ENCODE peak calls at places on chromosomes 3 and 15, in six cellular contexts. One of them, this sample, is unnamed.
A peak's percentile ranks its signal among the peaks of the same experiment; 100 is the strongest.

GRCh38 chr3:177590826-177591225 is 393.5 kb upstream of the TBL1XR1 start:
- DNase-seq in ovary: no peak
- DNase-seq in neuronal stem cell: no peak
- DNase-seq in stomach: no peak
- DNase-seq in MM.1S: no peak
- DNase-seq in A549: no peak
- DNase-seq in this sample: no peak

GRCh38 chr15:61880079-61880478 is 180.2 kb downstream of the VPS13C start:
- DNase-seq in ovary: no peak
- DNase-seq in neuronal stem cell: no peak
- DNase-seq in stomach: no peak
- DNase-seq in MM.1S: no peak
- DNase-seq in A549: no peak
- DNase-seq in this sample: no peak

GRCh38 chr15:76938752-76939151 is 7.2 kb downstream of the RCN2 start:
- DNase-seq in ovary: no peak
- DNase-seq in neuronal stem cell: no peak
- DNase-seq in stomach: no peak
- DNase-seq in MM.1S: no peak
- DNase-seq in A549: no peak
- DNase-seq in this sample: no peak

GRCh38 chr3:143478124-143478693 is 358.6 kb downstream of the CHST2 start:
- DNase-seq in ovary: no peak
- DNase-seq in neuronal stem cell: no peak
- DNase-seq in stomach: no peak
- DNase-seq in MM.1S: no peak
- DNase-seq in A549: no peak
- DNase-seq in this sample: no peak

GRCh38 chr3:101963902-101964362 is 114.6 kb downstream of the NFKBIZ start:
- DNase-seq in ovary: no peak
- DNase-seq in neuronal stem cell: no peak
- DNase-seq in stomach: no peak
- DNase-seq in MM.1S: no peak
- DNase-seq in A549: no peak
- DNase-seq in this sample: no peak

GRCh38 chr3:72017935-72018334 is 233.0 kb upstream of the PROK2 start:
- DNase-seq in ovary: no peak
- DNase-seq in neuronal stem cell: no peak
- DNase-seq in stomach: no peak
- DNase-seq in MM.1S: no peak
- DNase-seq in A549: no peak
- DNase-seq in this sample: no peak

GRCh38 chr3:171967137-171967783 is 72.1 kb upstream of the FNDC3B start:
- DNase-seq in ovary: no peak
- DNase-seq in neuronal stem cell: no peak
- DNase-seq in stomach: no peak
- DNase-seq in MM.1S: no peak
- DNase-seq in A549: peak; percentile 74
- DNase-seq in this sample: no peak

GRCh38 chr15:59157840-59158700 is 48.6 kb upstream of the LDHAL6B start:
- DNase-seq in ovary: no peak
- DNase-seq in neuronal stem cell: no peak
- DNase-seq in stomach: no peak
- DNase-seq in MM.1S: no peak
- DNase-seq in A549: no peak
- DNase-seq in this sample: no peak

GRCh38 chr3:47054414-47054813 is 74.9 kb downstream of the NBEAL2 start:
- DNase-seq in ovary: no peak
- DNase-seq in neuronal stem cell: no peak
- DNase-seq in stomach: no peak
- DNase-seq in MM.1S: peak; percentile 52
- DNase-seq in A549: no peak
- DNase-seq in this sample: no peak

GRCh38 chr3:104176706-104177105 is 1190.0 kb upstream of the ALCAM start:
- DNase-seq in ovary: no peak
- DNase-seq in neuronal stem cell: no peak
- DNase-seq in stomach: no peak
- DNase-seq in MM.1S: no peak
- DNase-seq in A549: no peak
- DNase-seq in this sample: no peak

GRCh38 chr3:17945018-17945798 is 202.8 kb upstream of the TBC1D5 start:
- DNase-seq in ovary: no peak
- DNase-seq in neuronal stem cell: no peak
- DNase-seq in stomach: no peak
- DNase-seq in MM.1S: no peak
- DNase-seq in A549: no peak
- DNase-seq in this sample: no peak

GRCh38 chr3:13493867-13494441 is 13.8 kb downstream of the HDAC11 start:
- DNase-seq in ovary: peak; percentile 11
- DNase-seq in neuronal stem cell: no peak
- DNase-seq in stomach: no peak
- DNase-seq in MM.1S: no peak
- DNase-seq in A549: no peak
- DNase-seq in this sample: no peak

GRCh38 chr3:69822501-69822900 is 83.2 kb downstream of the MITF start:
- DNase-seq in ovary: no peak
- DNase-seq in neuronal stem cell: no peak
- DNase-seq in stomach: no peak
- DNase-seq in MM.1S: no peak
- DNase-seq in A549: no peak
- DNase-seq in this sample: no peak

GRCh38 chr15:51726302-51727073 is 11.0 kb downstream of the LYSMD2 start:
- DNase-seq in ovary: peak; percentile 57
- DNase-seq in neuronal stem cell: peak; percentile 46
- DNase-seq in stomach: no peak
- DNase-seq in MM.1S: no peak
- DNase-seq in A549: peak; percentile 88
- DNase-seq in this sample: peak; percentile 84

GRCh38 chr15:79169531-79170123 is 79.0 kb upstream of the RASGRF1 start:
- DNase-seq in ovary: no peak
- DNase-seq in neuronal stem cell: no peak
- DNase-seq in stomach: no peak
- DNase-seq in MM.1S: no peak
- DNase-seq in A549: no peak
- DNase-seq in this sample: peak; percentile 57

GRCh38 chr3:72606005-72606800 is 242.0 kb downstream of the SHQ1 start:
- DNase-seq in ovary: no peak
- DNase-seq in neuronal stem cell: no peak
- DNase-seq in stomach: no peak
- DNase-seq in MM.1S: no peak
- DNase-seq in A549: no peak
- DNase-seq in this sample: no peak

GRCh38 chr3:188764609-188765008 is 407.2 kb upstream of the TPRG1 start:
- DNase-seq in ovary: no peak
- DNase-seq in neuronal stem cell: no peak
- DNase-seq in stomach: no peak
- DNase-seq in MM.1S: no peak
- DNase-seq in A549: no peak
- DNase-seq in this sample: no peak

GRCh38 chr15:65081758-65082157 is 5.2 kb downstream of the KBTBD13 start:
- DNase-seq in ovary: no peak
- DNase-seq in neuronal stem cell: no peak
- DNase-seq in stomach: no peak
- DNase-seq in MM.1S: no peak
- DNase-seq in A549: no peak
- DNase-seq in this sample: no peak

GRCh38 chr3:123781138-123781537 is 103.0 kb downstream of the MYLK start:
- DNase-seq in ovary: no peak
- DNase-seq in neuronal stem cell: no peak
- DNase-seq in stomach: no peak
- DNase-seq in MM.1S: no peak
- DNase-seq in A549: no peak
- DNase-seq in this sample: no peak

GRCh38 chr3:187738400-187739124 is 6.7 kb downstream of the BCL6 start:
- DNase-seq in ovary: peak; percentile 93
- DNase-seq in neuronal stem cell: peak; percentile 88
- DNase-seq in stomach: peak; percentile 87
- DNase-seq in MM.1S: peak; percentile 89
- DNase-seq in A549: peak; percentile 87
- DNase-seq in this sample: peak; percentile 95

GRCh38 chr15:36626984-36627383 is 47.6 kb downstream of the CDIN1 start:
- DNase-seq in ovary: no peak
- DNase-seq in neuronal stem cell: no peak
- DNase-seq in stomach: no peak
- DNase-seq in MM.1S: no peak
- DNase-seq in A549: no peak
- DNase-seq in this sample: no peak

GRCh38 chr3:55369491-55369890 is 117.6 kb downstream of the WNT5A start:
- DNase-seq in ovary: no peak
- DNase-seq in neuronal stem cell: no peak
- DNase-seq in stomach: no peak
- DNase-seq in MM.1S: no peak
- DNase-seq in A549: no peak
- DNase-seq in this sample: no peak

GRCh38 chr3:15903164-15903563 is 105.4 kb upstream of the ANKRD28 start:
- DNase-seq in ovary: peak; percentile 47
- DNase-seq in neuronal stem cell: no peak
- DNase-seq in stomach: peak; percentile 51
- DNase-seq in MM.1S: no peak
- DNase-seq in A549: no peak
- DNase-seq in this sample: peak; percentile 61

GRCh38 chr15:58839485-58839884 is 68.4 kb downstream of the MINDY2 start:
- DNase-seq in ovary: no peak
- DNase-seq in neuronal stem cell: no peak
- DNase-seq in stomach: no peak
- DNase-seq in MM.1S: peak; percentile 16
- DNase-seq in A549: peak; percentile 31
- DNase-seq in this sample: no peak

GRCh38 chr3:139491027-139491700 is 14.8 kb upstream of the RBP2 start:
- DNase-seq in ovary: no peak
- DNase-seq in neuronal stem cell: no peak
- DNase-seq in stomach: no peak
- DNase-seq in MM.1S: no peak
- DNase-seq in A549: no peak
- DNase-seq in this sample: no peak

GRCh38 chr15:98671060-98672008 is 23.0 kb downstream of the IGF1R start:
- DNase-seq in ovary: no peak
- DNase-seq in neuronal stem cell: no peak
- DNase-seq in stomach: no peak
- DNase-seq in MM.1S: no peak
- DNase-seq in A549: no peak
- DNase-seq in this sample: peak; percentile 58

GRCh38 chr3:42713747-42714146 is 11.1 kb upstream of the HHATL start:
- DNase-seq in ovary: no peak
- DNase-seq in neuronal stem cell: no peak
- DNase-seq in stomach: peak; percentile 7
- DNase-seq in MM.1S: no peak
- DNase-seq in A549: no peak
- DNase-seq in this sample: peak; percentile 28

GRCh38 chr3:189967254-189967865 is 153.3 kb downstream of the P3H2 start:
- DNase-seq in ovary: no peak
- DNase-seq in neuronal stem cell: peak; percentile 55
- DNase-seq in stomach: no peak
- DNase-seq in MM.1S: peak; percentile 82
- DNase-seq in A549: peak; percentile 26
- DNase-seq in this sample: no peak

GRCh38 chr15:88069561-88069960 is 187.0 kb downstream of the NTRK3 start:
- DNase-seq in ovary: no peak
- DNase-seq in neuronal stem cell: no peak
- DNase-seq in stomach: no peak
- DNase-seq in MM.1S: no peak
- DNase-seq in A549: no peak
- DNase-seq in this sample: no peak

GRCh38 chr15:47288794-47289193 is 428.5 kb upstream of the SEMA6D start:
- DNase-seq in ovary: no peak
- DNase-seq in neuronal stem cell: no peak
- DNase-seq in stomach: no peak
- DNase-seq in MM.1S: no peak
- DNase-seq in A549: no peak
- DNase-seq in this sample: no peak
- H3K9me3 ChIP-seq in ovary: no peaks in the 10 kb centered on the region
- H3K9me3 ChIP-seq in neuronal stem cell: no peaks in the 10 kb centered on the region
- H3K9me3 ChIP-seq in stomach: no peaks in the 10 kb centered on the region
- H3K9me3 ChIP-seq in MM.1S: no peaks in the 10 kb centered on the region
- H3K9me3 ChIP-seq in A549: no peaks in the 10 kb centered on the region
- H3K9me3 ChIP-seq in this sample: no peaks in the 10 kb centered on the region

DNA sequence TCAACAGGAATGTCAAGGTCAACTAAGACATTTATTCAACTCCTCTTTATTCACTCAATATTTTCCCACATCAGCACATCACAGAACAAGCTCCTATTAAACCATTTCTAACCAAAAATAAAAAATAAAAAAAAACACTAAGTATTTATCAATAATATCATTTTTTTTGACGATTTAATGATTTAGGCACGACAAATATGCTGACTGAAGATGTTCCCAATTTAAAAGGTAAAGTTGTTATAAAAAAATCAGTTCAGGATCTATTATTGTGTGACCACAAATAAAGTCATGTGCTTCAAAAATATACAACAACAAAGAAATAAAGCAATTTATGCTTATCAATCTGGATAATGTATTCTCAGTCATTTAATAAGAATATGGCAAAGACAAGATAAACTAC is 16.2 kb downstream of the DPH6 start:
- DNase-seq in ovary: no peak
- DNase-seq in neuronal stem cell: no peak
- DNase-seq in stomach: no peak
- DNase-seq in MM.1S: no peak
- DNase-seq in A549: no peak
- DNase-seq in this sample: no peak
- H3K9me3 ChIP-seq in ovary: no peaks in the 10 kb centered on the region
- H3K9me3 ChIP-seq in neuronal stem cell: peaks cover 3% of the 10 kb centered on the region
- H3K9me3 ChIP-seq in stomach: no peaks in the 10 kb centered on the region
- H3K9me3 ChIP-seq in MM.1S: no peaks in the 10 kb centered on the region
- H3K9me3 ChIP-seq in A549: peaks cover 4% of the 10 kb centered on the region
- H3K9me3 ChIP-seq in this sample: no peaks in the 10 kb centered on the region

GRCh38 chr3:288383-288782 is 91.8 kb downstream of the CHL1 start:
- DNase-seq in ovary: no peak
- DNase-seq in neuronal stem cell: no peak
- DNase-seq in stomach: no peak
- DNase-seq in MM.1S: no peak
- DNase-seq in A549: no peak
- DNase-seq in this sample: no peak
- H3K9me3 ChIP-seq in ovary: no peaks in the 10 kb centered on the region
- H3K9me3 ChIP-seq in neuronal stem cell: no peaks in the 10 kb centered on the region
- H3K9me3 ChIP-seq in stomach: no peaks in the 10 kb centered on the region
- H3K9me3 ChIP-seq in MM.1S: no peaks in the 10 kb centered on the region
- H3K9me3 ChIP-seq in A549: no peaks in the 10 kb centered on the region
- H3K9me3 ChIP-seq in this sample: no peaks in the 10 kb centered on the region

GRCh38 chr3:49724586-49724985 is 835 bp upstream of the GMPPB start:
- DNase-seq in ovary: no peak
- DNase-seq in neuronal stem cell: no peak
- DNase-seq in stomach: no peak
- DNase-seq in MM.1S: peak; percentile 60
- DNase-seq in A549: no peak
- DNase-seq in this sample: no peak

GRCh38 chr3:49727924-49728361 is 4.2 kb upstream of the GMPPB start:
- DNase-seq in ovary: no peak
- DNase-seq in neuronal stem cell: no peak
- DNase-seq in stomach: no peak
- DNase-seq in MM.1S: no peak
- DNase-seq in A549: no peak
- DNase-seq in this sample: no peak

GRCh38 chr3:49727154-49727923 is 3.6 kb upstream of the GMPPB start:
- DNase-seq in ovary: no peak
- DNase-seq in neuronal stem cell: no peak
- DNase-seq in stomach: no peak
- DNase-seq in MM.1S: no peak
- DNase-seq in A549: no peak
- DNase-seq in this sample: no peak

GRCh38 chr3:49723631-49724551 is at the start of gene GMPPB:
- DNase-seq in ovary: peak; percentile 97
- DNase-seq in neuronal stem cell: peak; percentile 94
- DNase-seq in stomach: peak; percentile 98
- DNase-seq in MM.1S: peak; percentile 97
- DNase-seq in A549: peak; percentile 92
- DNase-seq in this sample: peak; percentile 98

GRCh38 chr3:49725906-49726681 is 2.3 kb upstream of the GMPPB start:
- DNase-seq in ovary: no peak
- DNase-seq in neuronal stem cell: no peak
- DNase-seq in stomach: peak; percentile 70
- DNase-seq in MM.1S: no peak
- DNase-seq in A549: no peak
- DNase-seq in this sample: no peak
- H3K9me3 ChIP-seq in ovary: no peaks in the 10 kb centered on the region
- H3K9me3 ChIP-seq in neuronal stem cell: no peaks in the 10 kb centered on the region
- H3K9me3 ChIP-seq in stomach: no peaks in the 10 kb centered on the region
- H3K9me3 ChIP-seq in MM.1S: no peaks in the 10 kb centered on the region
- H3K9me3 ChIP-seq in A549: no peaks in the 10 kb centered on the region
- H3K9me3 ChIP-seq in this sample: no peaks in the 10 kb centered on the region